ENCODE peak calls at places on chromosomes 7 and 10, in eight cellular contexts. One of them, this sample, is unnamed.
A peak's percentile ranks its signal among the peaks of the same experiment; 100 is the strongest.

GRCh38 chr10:123009105-123009805 is 449 bp downstream of the ACADSB start:
- DNase-seq in stomach: peak; percentile 28
- DNase-seq in H1: no peak
- DNase-seq in A549: peak; percentile 27
- DNase-seq in K562: peak; percentile 12
- DNase-seq in transverse colon: peak; percentile 30
- DNase-seq in tibial nerve: peak; percentile 6
- DNase-seq in upper lobe of left lung: peak; percentile 24
- DNase-seq in this sample: peak; percentile 24

GRCh38 chr10:5971886-5972285 is 5.5 kb downstream of the IL15RA start:
- DNase-seq in H1: no peak
- DNase-seq in A549: no peak
- DNase-seq in stomach: no peak
- DNase-seq in K562: no peak
- DNase-seq in tibial nerve: no peak
- DNase-seq in upper lobe of left lung: no peak
- DNase-seq in transverse colon: no peak
- DNase-seq in this sample: peak; percentile 11

GRCh38 chr10:121058082-121058481 is 206.9 kb downstream of the WDR11 start:
- DNase-seq in H1: no peak
- DNase-seq in stomach: no peak
- DNase-seq in upper lobe of left lung: no peak
- DNase-seq in A549: no peak
- DNase-seq in transverse colon: no peak
- DNase-seq in K562: no peak
- DNase-seq in tibial nerve: no peak
- DNase-seq in this sample: no peak

GRCh38 chr10:79401015-79401921 is 44.2 kb downstream of the ZCCHC24 start:
- DNase-seq in tibial nerve: peak; percentile 59
- DNase-seq in upper lobe of left lung: no peak
- DNase-seq in transverse colon: no peak
- DNase-seq in K562: no peak
- DNase-seq in stomach: no peak
- DNase-seq in A549: no peak
- DNase-seq in H1: no peak
- DNase-seq in this sample: peak; percentile 87

GRCh38 chr7:25857376-25858067 is 294.5 kb upstream of the NFE2L3 start:
- DNase-seq in K562: peak; percentile 15
- DNase-seq in stomach: no peak
- DNase-seq in upper lobe of left lung: no peak
- DNase-seq in H1: no peak
- DNase-seq in transverse colon: peak; percentile 82
- DNase-seq in A549: peak; percentile 35
- DNase-seq in tibial nerve: no peak
- DNase-seq in this sample: no peak

GRCh38 chr10:44975487-44976331 is 2.9 kb downstream of the DEPP1 start:
- DNase-seq in A549: no peak
- DNase-seq in upper lobe of left lung: peak; percentile 85
- DNase-seq in K562: peak; percentile 26
- DNase-seq in tibial nerve: peak; percentile 73
- DNase-seq in H1: no peak
- DNase-seq in transverse colon: peak; percentile 51
- DNase-seq in stomach: peak; percentile 74
- DNase-seq in this sample: peak; percentile 77

GRCh38 chr7:154484943-154485342 is 432.7 kb downstream of the DPP6 start:
- DNase-seq in upper lobe of left lung: no peak
- DNase-seq in H1: no peak
- DNase-seq in stomach: no peak
- DNase-seq in transverse colon: no peak
- DNase-seq in tibial nerve: no peak
- DNase-seq in K562: no peak
- DNase-seq in A549: no peak
- DNase-seq in this sample: no peak

GRCh38 chr7:139619367-139619657 is 95.8 kb downstream of the CLEC2L start:
- DNase-seq in H1: no peak
- DNase-seq in A549: no peak
- DNase-seq in upper lobe of left lung: no peak
- DNase-seq in K562: no peak
- DNase-seq in stomach: no peak
- DNase-seq in tibial nerve: no peak
- DNase-seq in transverse colon: no peak
- DNase-seq in this sample: no peak

GRCh38 chr10:71348850-71349249 is 29.8 kb downstream of the SLC29A3 start:
- DNase-seq in A549: no peak
- DNase-seq in transverse colon: no peak
- DNase-seq in upper lobe of left lung: no peak
- DNase-seq in tibial nerve: no peak
- DNase-seq in H1: no peak
- DNase-seq in stomach: no peak
- DNase-seq in K562: no peak
- DNase-seq in this sample: no peak

GRCh38 chr10:71630168-71630567 is 89.4 kb downstream of the C10orf105 start:
- DNase-seq in upper lobe of left lung: no peak
- DNase-seq in A549: no peak
- DNase-seq in H1: no peak
- DNase-seq in K562: no peak
- DNase-seq in tibial nerve: no peak
- DNase-seq in stomach: no peak
- DNase-seq in transverse colon: no peak
- DNase-seq in this sample: no peak

GRCh38 chr10:21399392-21400015 is 126.0 kb downstream of the SKIDA1 start:
- DNase-seq in stomach: no peak
- DNase-seq in H1: no peak
- DNase-seq in upper lobe of left lung: no peak
- DNase-seq in transverse colon: no peak
- DNase-seq in K562: no peak
- DNase-seq in A549: peak; percentile 34
- DNase-seq in tibial nerve: no peak
- DNase-seq in this sample: no peak

DNA sequence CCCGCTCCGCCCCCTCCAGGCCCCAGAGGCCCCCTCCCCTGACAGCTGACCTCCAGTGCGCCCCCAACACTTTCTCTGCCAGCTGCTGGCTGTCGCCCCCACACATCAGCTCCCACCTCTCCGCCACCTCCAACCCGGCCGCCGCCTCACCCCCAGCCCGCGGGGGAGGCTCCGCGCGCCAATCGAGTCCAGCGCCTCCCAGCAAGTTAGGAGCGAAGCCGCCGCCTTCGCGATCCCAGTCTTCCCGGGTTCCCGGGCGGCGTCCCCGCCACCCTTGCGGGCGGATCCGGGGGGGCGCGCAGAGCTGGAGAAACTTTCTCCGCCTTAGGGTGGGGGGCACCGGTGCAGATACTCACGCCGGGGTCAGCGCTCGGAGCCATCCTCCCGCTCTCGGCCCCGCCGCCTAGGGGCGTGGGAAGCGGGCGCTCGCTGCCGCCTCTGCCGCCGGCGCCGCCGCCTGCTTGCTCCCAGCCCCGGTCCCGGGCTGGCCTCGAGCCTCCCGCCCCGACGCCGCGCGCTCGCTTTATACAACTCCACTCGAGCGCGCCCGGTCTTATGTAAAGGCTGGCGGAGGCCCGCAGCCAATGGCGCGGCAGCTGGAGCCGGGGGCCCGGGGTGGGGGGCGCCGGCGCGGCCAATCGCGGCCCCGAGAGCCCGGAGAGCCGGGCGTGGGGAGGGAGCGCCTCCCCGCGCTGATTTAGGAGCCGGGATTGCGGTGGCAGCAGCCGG is at the start of gene CRTAC1:
- DNase-seq in tibial nerve: peak; percentile 30
- DNase-seq in transverse colon: peak; percentile 41
- DNase-seq in H1: peak; percentile 46
- DNase-seq in K562: no peak
- DNase-seq in upper lobe of left lung: peak; percentile 75
- DNase-seq in A549: peak; percentile 32
- DNase-seq in stomach: peak; percentile 29
- DNase-seq in this sample: peak; percentile 28
- TF ChIP-seq POLR2A in tibial nerve: peak; percentile 30
- TF ChIP-seq POLR2A in transverse colon: no peak
- TF ChIP-seq POLR2A in H1: peak; percentile 78
- TF ChIP-seq POLR2A in K562: no peak
- TF ChIP-seq POLR2A in upper lobe of left lung: peak; percentile 95
- TF ChIP-seq POLR2A in A549: peak; percentile 26
- TF ChIP-seq POLR2A in stomach: no peak
- TF ChIP-seq POLR2A in this sample: no peak

GRCh38 chr7:124076844-124077243 is 44.0 kb upstream of the TMEM229A start:
- DNase-seq in H1: no peak
- DNase-seq in transverse colon: no peak
- DNase-seq in stomach: no peak
- DNase-seq in K562: no peak
- DNase-seq in upper lobe of left lung: no peak
- DNase-seq in tibial nerve: no peak
- DNase-seq in A549: no peak
- DNase-seq in this sample: no peak

GRCh38 chr7:124072603-124073324 is 39.9 kb upstream of the TMEM229A start:
- DNase-seq in H1: no peak
- DNase-seq in K562: no peak
- DNase-seq in tibial nerve: no peak
- DNase-seq in A549: no peak
- DNase-seq in transverse colon: no peak
- DNase-seq in upper lobe of left lung: no peak
- DNase-seq in stomach: no peak
- DNase-seq in this sample: no peak

GRCh38 chr7:124071843-124072242 is 39.0 kb upstream of the TMEM229A start:
- DNase-seq in upper lobe of left lung: no peak
- DNase-seq in stomach: no peak
- DNase-seq in A549: no peak
- DNase-seq in K562: no peak
- DNase-seq in H1: no peak
- DNase-seq in tibial nerve: no peak
- DNase-seq in transverse colon: no peak
- DNase-seq in this sample: no peak

GRCh38 chr7:124073325-124073676 is 40.4 kb upstream of the TMEM229A start:
- DNase-seq in A549: no peak
- DNase-seq in tibial nerve: no peak
- DNase-seq in H1: no peak
- DNase-seq in upper lobe of left lung: no peak
- DNase-seq in K562: no peak
- DNase-seq in stomach: no peak
- DNase-seq in transverse colon: no peak
- DNase-seq in this sample: no peak

DNA sequence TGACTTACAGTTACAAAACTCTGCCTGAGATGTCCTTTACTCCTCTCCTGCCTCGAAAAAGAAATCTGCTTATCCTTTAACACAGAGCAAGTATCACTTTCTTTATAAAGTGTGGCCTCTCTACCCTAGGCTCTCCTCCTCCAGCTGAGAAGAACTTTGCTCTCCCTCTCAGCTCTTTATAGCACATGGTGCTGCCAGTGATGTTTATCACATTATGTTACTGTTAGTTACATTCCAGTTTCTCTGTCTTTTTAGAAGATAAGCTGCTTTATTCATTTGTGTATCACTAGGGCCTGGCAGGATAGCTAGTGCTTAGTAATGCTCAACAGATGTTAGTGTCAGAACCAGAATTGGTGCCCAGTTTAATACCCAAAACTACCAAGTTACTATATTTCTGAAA is 41.1 kb upstream of the TMEM229A start:
- DNase-seq in upper lobe of left lung: no peak
- DNase-seq in A549: no peak
- DNase-seq in tibial nerve: no peak
- DNase-seq in H1: no peak
- DNase-seq in K562: no peak
- DNase-seq in transverse colon: no peak
- DNase-seq in stomach: no peak
- DNase-seq in this sample: no peak
- TF ChIP-seq EP300 in upper lobe of left lung: no peak
- TF ChIP-seq EP300 in A549: no peak
- TF ChIP-seq EP300 in tibial nerve: no peak
- TF ChIP-seq EP300 in H1: no peak
- TF ChIP-seq EP300 in K562: no peak
- TF ChIP-seq EP300 in transverse colon: no peak
- TF ChIP-seq EP300 in stomach: no peak
- TF ChIP-seq EP300 in this sample: no peak

DNA sequence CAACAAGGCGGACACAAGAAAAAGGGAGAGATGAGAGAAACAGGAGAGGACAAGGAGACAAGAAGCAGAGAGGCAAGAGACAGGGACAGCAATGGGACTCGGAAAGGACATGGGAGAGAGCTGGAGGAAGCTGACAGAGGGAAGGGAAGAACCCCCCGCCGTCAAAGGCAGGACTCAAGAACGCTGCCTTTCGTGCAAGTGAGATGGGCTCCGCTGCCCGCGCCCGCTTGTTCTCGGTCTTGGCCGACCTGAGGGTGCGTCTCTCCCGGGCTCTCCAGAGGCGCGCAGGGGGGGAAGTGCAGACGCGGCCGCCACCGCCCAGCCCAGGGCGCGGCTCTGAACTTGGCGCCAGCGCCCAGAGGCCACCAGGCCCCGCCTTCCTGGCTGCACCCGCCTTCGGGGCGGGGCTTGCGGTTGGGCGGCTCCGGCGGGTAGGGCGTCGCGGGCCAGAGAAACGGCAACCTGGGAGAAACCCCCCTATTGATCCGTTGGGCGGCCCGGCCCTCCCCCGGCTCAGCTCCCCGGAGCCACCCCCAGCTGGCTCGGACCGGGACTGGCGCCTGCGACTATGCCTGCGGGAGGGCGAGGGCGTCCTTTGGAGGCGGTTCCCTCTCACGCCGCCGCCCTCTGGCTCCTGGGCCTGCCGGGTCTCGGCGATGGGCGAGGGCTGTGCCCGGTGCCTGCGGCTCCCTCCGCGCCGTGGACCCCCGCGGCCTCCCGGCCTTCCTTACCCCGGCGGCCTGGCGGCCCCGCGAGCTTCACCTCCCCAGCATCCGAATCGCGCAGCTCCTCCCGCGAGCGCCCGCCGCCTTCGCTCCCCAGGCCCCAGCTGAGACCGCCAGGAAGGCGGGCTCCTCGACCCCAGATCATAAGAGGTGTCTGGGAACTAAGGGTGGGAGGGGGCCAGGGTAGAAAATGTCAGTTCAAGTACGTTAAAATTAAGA is 2.2 kb upstream of the ANTXRL start:
- DNase-seq in K562: peak; percentile 100
- DNase-seq in H1: peak; percentile 76
- DNase-seq in A549: peak; percentile 85
- DNase-seq in upper lobe of left lung: peak; percentile 93
- DNase-seq in transverse colon: peak; percentile 93
- DNase-seq in stomach: peak; percentile 90
- DNase-seq in tibial nerve: peak; percentile 72
- DNase-seq in this sample: peak; percentile 87
- TF ChIP-seq POLR2A in K562: peak; percentile 46
- TF ChIP-seq POLR2A in H1: no peak
- TF ChIP-seq POLR2A in A549: peak; percentile 64
- TF ChIP-seq POLR2A in upper lobe of left lung: peak; percentile 68
- TF ChIP-seq POLR2A in transverse colon: peak; percentile 31
- TF ChIP-seq POLR2A in stomach: no peak
- TF ChIP-seq POLR2A in tibial nerve: peak; percentile 15
- TF ChIP-seq POLR2A in this sample: no peak

GRCh38 chr7:94855589-94855988 is 51.8 kb upstream of the PPP1R9A start:
- DNase-seq in H1: no peak
- DNase-seq in upper lobe of left lung: no peak
- DNase-seq in transverse colon: no peak
- DNase-seq in tibial nerve: no peak
- DNase-seq in A549: no peak
- DNase-seq in K562: no peak
- DNase-seq in stomach: no peak
- DNase-seq in this sample: no peak

DNA sequence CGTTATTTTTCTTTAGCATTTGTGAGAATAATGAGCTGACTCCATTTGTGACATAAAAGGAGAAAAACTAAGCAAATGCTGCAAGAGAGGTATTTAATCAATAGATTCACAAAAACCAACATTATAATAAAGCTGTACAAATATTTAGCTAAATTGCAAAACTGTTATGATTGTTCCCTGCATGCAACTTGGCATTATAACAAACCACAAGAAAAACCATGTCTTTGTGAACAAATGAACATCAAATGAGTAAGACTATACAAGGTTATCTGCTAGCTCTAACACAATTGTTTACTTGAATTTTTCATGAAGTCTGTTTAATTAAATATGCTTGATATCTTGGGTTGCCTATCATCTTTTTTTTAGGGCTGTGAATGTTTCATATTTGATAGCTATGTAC is 50.8 kb upstream of the PPP1R9A start:
- DNase-seq in transverse colon: no peak
- DNase-seq in K562: no peak
- DNase-seq in H1: no peak
- DNase-seq in stomach: no peak
- DNase-seq in A549: no peak
- DNase-seq in upper lobe of left lung: no peak
- DNase-seq in tibial nerve: no peak
- DNase-seq in this sample: no peak
- TF ChIP-seq EP300 in transverse colon: no peak
- TF ChIP-seq EP300 in K562: no peak
- TF ChIP-seq EP300 in H1: no peak
- TF ChIP-seq EP300 in stomach: no peak
- TF ChIP-seq EP300 in A549: no peak
- TF ChIP-seq EP300 in upper lobe of left lung: no peak
- TF ChIP-seq EP300 in tibial nerve: no peak
- TF ChIP-seq EP300 in this sample: no peak